ENCODE peak calls at places on chromosomes 3 and 15, in four cellular contexts. O is HepG2, H is MCF 10A, K is GM13976. X is an unnamed sample.

GRCh38 chr3:71881041-71881440 is 96.1 kb upstream of the PROK2 start:
- DNase-seq in O (no peak), H (no peak), K (no peak), X (no peak)

GRCh38 chr15:41966920-41967465 is 5.4 kb downstream of the EHD4 start:
- DNase-seq in O (no peak), H (no peak), K (no peak), X (no peak)

GRCh38 chr3:31941230-31941632 is 39.8 kb downstream of the OSBPL10 start:
- DNase-seq in O (peak; percentile 85), H (peak; percentile 49), K (no peak), X (no peak)

GRCh38 chr3:48897401-48898376 is 993 bp downstream of the SLC25A20 start:
- DNase-seq in O (peak; percentile 89), H (peak; percentile 25), K (no peak), X (no peak)

GRCh38 chr15:39466428-39466827 is 114.5 kb upstream of the THBS1 start:
- DNase-seq in O (no peak), H (no peak), K (no peak), X (no peak)

GRCh38 chr3:49015765-49016164 is 2.6 kb downstream of the DALRD3 start:
- DNase-seq in O (no peak), H (no peak), K (no peak), X (no peak)

GRCh38 chr3:69767571-69767970 is 28.3 kb downstream of the MITF start:
- DNase-seq in O (no peak), H (no peak), K (no peak), X (no peak)

GRCh38 chr3:146161725-146162047 is 702 bp upstream of the PLOD2 start:
- DNase-seq in O (peak; percentile 50), H (peak; percentile 52), K (no peak), X (no peak)

GRCh38 chr3:114115151-114115550 is 58.6 kb downstream of the QTRT2 start:
- DNase-seq in O (no peak), H (no peak), K (no peak), X (no peak)

GRCh38 chr3:27758083-27758482 is 36.0 kb upstream of the EOMES start:
- DNase-seq in O (no peak), H (peak; percentile 97), K (no peak), X (peak; percentile 64)

GRCh38 chr15:29270169-29270955 is 740 bp upstream of the NSMCE3 start:
- DNase-seq in O (no peak), H (no peak), K (peak; percentile 18), X (no peak)

GRCh38 chr15:71585159-71585558 is 225.2 kb upstream of the NR2E3 start:
- DNase-seq in O (no peak), H (no peak), K (no peak), X (no peak)

GRCh38 chr3:14118400-14119165 is 6.1 kb downstream of the CHCHD4 start:
- DNase-seq in O (peak; percentile 93), H (peak; percentile 80), K (no peak), X (no peak)

GRCh38 chr3:174397848-174398247 is 461.3 kb upstream of the NAALADL2 start:
- DNase-seq in O (peak; percentile 1), H (peak; percentile 23), K (no peak), X (no peak)

GRCh38 chr15:96046620-96047240 is 283.8 kb upstream of the NR2F2 start:
- DNase-seq in O (no peak), H (no peak), K (no peak), X (no peak)

GRCh38 chr15:92693922-92694331 is 38.4 kb upstream of the FAM174B start:
- DNase-seq in O (peak; percentile 50), H (peak; percentile 25), K (no peak), X (no peak)

GRCh38 chr3:42653560-42654330 is at the start of gene ZBTB47:
- DNase-seq in O (no peak), H (no peak), K (peak; percentile 56), X (no peak)

GRCh38 chr15:83786336-83786735 is 132.4 kb downstream of the ADAMTSL3 start:
- DNase-seq in O (no peak), H (no peak), K (no peak), X (no peak)

GRCh38 chr3:55406666-55407425 is 80.3 kb downstream of the WNT5A start:
- DNase-seq in O (no peak), H (no peak), K (no peak), X (no peak)

GRCh38 chr3:16386536-16386935 is 121.5 kb downstream of the OXNAD1 start:
- DNase-seq in O (no peak), H (no peak), K (no peak), X (no peak)

GRCh38 chr3:172530566-172530965 is 7.3 kb upstream of the TNFSF10 start:
- DNase-seq in O (no peak), H (no peak), K (no peak), X (no peak)

GRCh38 chr3:2856062-2856792 is 253.9 kb downstream of the IL5RA start:
- DNase-seq in O (no peak), H (no peak), K (no peak), X (no peak)

GRCh38 chr3:184563569-184563925 is 2.0 kb downstream of the EPHB3 start:
- DNase-seq in O (no peak), H (no peak), K (no peak), X (no peak)

GRCh38 chr3:12970684-12971083 is 102.5 kb downstream of the IQSEC1 start:
- DNase-seq in O (no peak), H (no peak), K (no peak), X (no peak)

GRCh38 chr15:66006986-66007385 is 137.7 kb downstream of the RAB11A start:
- DNase-seq in O (no peak), H (peak; percentile 92), K (no peak), X (peak; percentile 26)

GRCh38 chr3:66416556-66417304 is 84.1 kb downstream of the LRIG1 start:
- DNase-seq in O (no peak), H (no peak), K (no peak), X (no peak)

GRCh38 chr3:122977645-122978466 is 49.7 kb downstream of the SEMA5B start:
- DNase-seq in O (peak; percentile 73), H (peak; percentile 65), K (no peak), X (no peak)

GRCh38 chr15:82933576-82933975 is 18.9 kb downstream of the HOMER2 start:
- DNase-seq in O (no peak), H (no peak), K (no peak), X (no peak)

GRCh38 chr15:61556037-61556648 is 327.0 kb upstream of the RORA start:
- DNase-seq in O (peak; percentile 14), H (peak; percentile 28), K (no peak), X (no peak)

GRCh38 chr3:2420919-2421318 is 322.3 kb downstream of the CNTN4 start:
- DNase-seq in O (no peak), H (no peak), K (no peak), X (no peak)